ENCODE peak calls at places on chromosomes 7 and 10, in five cellular contexts. U, A, H, R and F are unnamed samples.

GRCh38 chr10:114938818-114939193 is 811 bp downstream of the TRUB1 start:
- DNase-seq in U (no peak), A (no peak), H (no peak), R (no peak), F (no peak)

GRCh38 chr10:114068054-114068707 is 24.5 kb downstream of the ADRB1 start:
- DNase-seq in U (no peak), A (no peak), H (no peak), R (no peak), F (no peak)

GRCh38 chr10:9762966-9763656 is 1254.6 kb upstream of the CELF2 start:
- DNase-seq in U (no peak), A (no peak), H (no peak), R (no peak), F (no peak)

GRCh38 chr7:93997868-93998267 is 6.3 kb downstream of the BET1 start:
- DNase-seq in U (no peak), A (no peak), H (no peak), R (no peak), F (peak)

GRCh38 chr7:26657139-26657753 is 207.1 kb downstream of the SKAP2 start:
- DNase-seq in U (no peak), A (no peak), H (no peak), R (no peak), F (no peak)

GRCh38 chr7:155405399-155406318 is 52.3 kb upstream of the EN2 start:
- DNase-seq in U (no peak), A (no peak), H (no peak), R (no peak), F (no peak)

GRCh38 chr7:105611856-105612775 is 30.8 kb upstream of the EFCAB10 start:
- DNase-seq in U (no peak), A (no peak), H (no peak), R (no peak), F (no peak)

GRCh38 chr10:6973904-6974303 is 393.8 kb upstream of the PRKCQ start:
- DNase-seq in U (no peak), A (no peak), H (peak), R (no peak), F (peak)

GRCh38 chr10:43203491-43204393 is 63.1 kb downstream of the RASGEF1A start:
- DNase-seq in U (no peak), A (peak), H (peak), R (peak), F (no peak)

GRCh38 chr10:70803768-70804423 is 11.9 kb upstream of the SGPL1 start:
- DNase-seq in U (no peak), A (no peak), H (no peak), R (no peak), F (no peak)

GRCh38 chr7:134174797-134175261 is 47.7 kb downstream of the LRGUK start:
- DNase-seq in U (peak), A (no peak), H (no peak), R (no peak), F (no peak)

GRCh38 chr10:85601526-85601925 is 765.1 kb downstream of the GRID1 start:
- DNase-seq in U (no peak), A (no peak), H (no peak), R (no peak), F (no peak)

GRCh38 chr10:127802532-127803055 is 65.6 kb downstream of the FOXI2 start:
- DNase-seq in U (no peak), A (no peak), H (no peak), R (no peak), F (no peak)

GRCh38 chr7:117489016-117489415 is 9.2 kb downstream of the CFTR start:
- DNase-seq in U (no peak), A (no peak), H (no peak), R (no peak), F (no peak)

GRCh38 chr7:142248-142955 is 50.0 kb upstream of the FAM20C start:
- DNase-seq in U (no peak), A (no peak), H (no peak), R (peak), F (no peak)

DNA sequence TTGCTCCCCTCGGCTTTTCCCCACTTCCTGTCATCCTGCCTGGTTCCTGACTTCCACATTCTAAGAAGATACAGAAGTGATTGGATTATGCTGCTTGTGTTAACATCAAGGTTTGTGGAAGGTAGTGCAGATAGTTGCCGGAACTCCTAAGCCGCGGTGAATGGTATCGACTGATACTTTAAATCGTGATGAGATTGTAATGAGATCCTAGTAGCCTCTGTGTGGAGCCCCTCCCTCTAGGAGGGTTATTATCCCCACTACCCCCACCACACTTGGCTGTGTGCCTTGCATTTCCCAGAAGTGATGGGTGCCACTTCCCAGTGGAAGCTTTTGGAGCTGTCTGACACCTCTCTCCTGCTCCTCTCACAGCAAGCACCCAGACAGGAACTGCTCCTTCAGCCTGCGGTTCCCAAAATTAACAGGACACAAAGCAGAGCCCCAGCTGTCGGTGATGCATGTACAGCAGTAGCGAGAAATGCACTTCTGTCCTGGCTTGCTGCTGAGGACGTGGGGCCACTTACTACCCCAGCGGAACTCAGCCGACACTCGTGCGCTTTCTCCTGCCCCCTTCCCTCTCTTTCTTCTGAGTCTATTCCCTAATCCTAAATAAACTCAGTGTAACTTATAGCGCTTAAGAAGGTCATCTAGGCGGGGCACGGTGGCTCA is 52.5 kb downstream of the PRKAG2 start:
- DNase-seq in U (no peak), A (no peak), H (no peak), R (peak), F (no peak)
- H3K4me3 ChIP-seq in U (no peak), A (no peak), H (no peak), R (peak), F (no peak)

DNA sequence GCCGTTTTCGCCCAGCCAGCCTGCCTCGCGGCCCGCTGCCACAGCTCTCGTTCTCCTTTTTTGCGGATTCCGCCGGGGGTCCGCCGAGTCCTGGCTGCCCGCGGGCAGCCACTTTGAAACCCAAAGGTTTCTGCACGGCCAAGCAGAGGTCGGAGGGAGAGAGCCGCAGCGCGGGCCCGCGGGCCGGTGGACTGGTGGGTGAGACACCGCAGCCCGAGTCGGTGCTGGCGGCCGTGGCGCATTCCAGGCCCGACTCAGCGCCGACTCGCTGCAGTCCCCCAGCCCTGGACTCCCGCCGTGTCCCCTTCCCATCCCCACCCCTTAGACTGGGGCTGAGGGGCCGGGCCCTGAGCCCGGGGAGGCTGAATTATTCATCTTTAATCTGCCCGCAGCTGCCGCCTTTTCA is 2.4 kb downstream of the PAX2 start:
- DNase-seq in U (no peak), A (no peak), H (no peak), R (no peak), F (no peak)
- H3K4me3 ChIP-seq in U (no peak), A (no peak), H (no peak), R (peak), F (no peak)

GRCh38 chr10:8240861-8241260 is 186.4 kb downstream of the GATA3 start:
- DNase-seq in U (no peak), A (no peak), H (no peak), R (no peak), F (no peak)

GRCh38 chr10:8235253-8236027 is 181.0 kb downstream of the GATA3 start:
- DNase-seq in U (no peak), A (no peak), H (no peak), R (no peak), F (no peak)

GRCh38 chr10:8233832-8234259 is 179.4 kb downstream of the GATA3 start:
- DNase-seq in U (no peak), A (no peak), H (no peak), R (no peak), F (no peak)

GRCh38 chr10:8242295-8242872 is 187.9 kb downstream of the GATA3 start:
- DNase-seq in U (no peak), A (no peak), H (no peak), R (no peak), F (no peak)

DNA sequence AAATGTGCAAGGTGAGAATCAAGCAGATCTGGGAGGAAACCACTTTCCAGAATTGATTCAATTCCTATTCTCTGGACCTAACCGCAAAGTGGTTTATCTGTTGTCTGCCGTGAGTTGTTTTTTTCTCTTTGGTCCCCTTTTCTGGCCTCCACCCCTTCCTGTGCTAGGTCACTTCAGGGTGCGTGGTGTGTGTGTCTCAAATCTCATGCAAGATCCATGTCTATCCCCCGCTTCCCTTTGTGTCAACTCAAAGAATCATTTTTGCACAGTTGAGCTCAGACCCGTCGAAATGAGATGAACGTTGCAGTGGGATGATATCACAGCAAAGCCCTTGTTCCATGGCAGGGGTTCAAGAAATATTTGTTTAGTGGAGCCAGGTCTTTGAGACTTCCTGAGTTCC is 184.5 kb downstream of the GATA3 start:
- DNase-seq in U (no peak), A (no peak), H (peak), R (no peak), F (peak)
- H3K4me3 ChIP-seq in U (no peak), A (no peak), H (peak), R (no peak), F (no peak)

GRCh38 chr7:132551928-132552327 is 24.3 kb downstream of the PLXNA4 start:
- DNase-seq in U (no peak), A (no peak), H (no peak), R (no peak), F (no peak)
- H3K4me3 ChIP-seq in U (no peak), A (no peak), H (no peak), R (no peak), F (no peak)

GRCh38 chr7:128869944-128870285 is 7.3 kb downstream of the ATP6V1F start:
- DNase-seq in U (no peak), A (peak), H (no peak), R (no peak), F (no peak)
- H3K4me3 ChIP-seq in U (peak), A (peak), H (peak), R (peak), F (peak)